ENCODE peak calls at places on chromosomes 1 and 21, in seven cellular contexts. One of them, this sample, is unnamed.

GRCh38 chr1:94929816-94930215 is 2.9 kb upstream of the CNN3 start:
- DNase-seq in fibroblast of lung: no peak
- DNase-seq in pancreas: no peak
- DNase-seq in HL-60: no peak
- DNase-seq in dorsolateral prefrontal cortex: no peak
- DNase-seq in lung: no peak
- DNase-seq in Panc1: no peak
- DNase-seq in this sample: no peak

GRCh38 chr21:38970765-38971164 is 165.0 kb downstream of the ETS2 start:
- DNase-seq in lung: no peak
- DNase-seq in Panc1: no peak
- DNase-seq in fibroblast of lung: no peak
- DNase-seq in HL-60: no peak
- DNase-seq in pancreas: no peak
- DNase-seq in dorsolateral prefrontal cortex: no peak
- DNase-seq in this sample: no peak

GRCh38 chr1:241115784-241116183 is 241.2 kb downstream of the RGS7 start:
- DNase-seq in dorsolateral prefrontal cortex: no peak
- DNase-seq in Panc1: no peak
- DNase-seq in HL-60: peak; percentile 31
- DNase-seq in fibroblast of lung: no peak
- DNase-seq in lung: no peak
- DNase-seq in pancreas: no peak
- DNase-seq in this sample: no peak

GRCh38 chr1:41496080-41497055 is 11.9 kb upstream of the EDN2 start:
- DNase-seq in HL-60: peak; percentile 47
- DNase-seq in dorsolateral prefrontal cortex: peak; percentile 68
- DNase-seq in pancreas: peak; percentile 84
- DNase-seq in lung: peak; percentile 87
- DNase-seq in Panc1: no peak
- DNase-seq in fibroblast of lung: peak; percentile 94
- DNase-seq in this sample: peak; percentile 95

GRCh38 chr1:40302475-40302874 is 14.6 kb downstream of the COL9A2 start:
- DNase-seq in Panc1: no peak
- DNase-seq in lung: no peak
- DNase-seq in pancreas: no peak
- DNase-seq in HL-60: no peak
- DNase-seq in fibroblast of lung: no peak
- DNase-seq in dorsolateral prefrontal cortex: no peak
- DNase-seq in this sample: no peak

GRCh38 chr1:64744492-64745180 is at the start of gene RAVER2:
- DNase-seq in fibroblast of lung: peak; percentile 62
- DNase-seq in HL-60: peak; percentile 74
- DNase-seq in dorsolateral prefrontal cortex: peak; percentile 34
- DNase-seq in Panc1: no peak
- DNase-seq in lung: peak; percentile 77
- DNase-seq in pancreas: peak; percentile 83
- DNase-seq in this sample: peak; percentile 79

GRCh38 chr1:50266509-50266908 is 156.7 kb downstream of the DMRTA2 start:
- DNase-seq in fibroblast of lung: peak; percentile 46
- DNase-seq in Panc1: no peak
- DNase-seq in dorsolateral prefrontal cortex: no peak
- DNase-seq in lung: no peak
- DNase-seq in HL-60: no peak
- DNase-seq in pancreas: no peak
- DNase-seq in this sample: no peak

GRCh38 chr1:179995576-179995975 is 41.0 kb downstream of the CEP350 start:
- DNase-seq in Panc1: no peak
- DNase-seq in HL-60: no peak
- DNase-seq in lung: no peak
- DNase-seq in dorsolateral prefrontal cortex: no peak
- DNase-seq in pancreas: no peak
- DNase-seq in fibroblast of lung: peak; percentile 23
- DNase-seq in this sample: no peak

GRCh38 chr1:175504875-175505555 is 238.4 kb downstream of the TNR start:
- DNase-seq in pancreas: no peak
- DNase-seq in HL-60: no peak
- DNase-seq in dorsolateral prefrontal cortex: no peak
- DNase-seq in lung: no peak
- DNase-seq in fibroblast of lung: no peak
- DNase-seq in Panc1: no peak
- DNase-seq in this sample: no peak

GRCh38 chr1:19688041-19688842 is 23.6 kb downstream of the HTR6 start:
- DNase-seq in dorsolateral prefrontal cortex: no peak
- DNase-seq in HL-60: no peak
- DNase-seq in fibroblast of lung: no peak
- DNase-seq in lung: no peak
- DNase-seq in pancreas: no peak
- DNase-seq in Panc1: no peak
- DNase-seq in this sample: no peak

GRCh38 chr1:11752359-11753208 is 9.4 kb upstream of the C1orf167 start:
- DNase-seq in dorsolateral prefrontal cortex: no peak
- DNase-seq in HL-60: no peak
- DNase-seq in lung: no peak
- DNase-seq in Panc1: no peak
- DNase-seq in fibroblast of lung: no peak
- DNase-seq in pancreas: no peak
- DNase-seq in this sample: no peak
- TF ChIP-seq CTCF in dorsolateral prefrontal cortex: no peak
- TF ChIP-seq CTCF in HL-60: no peak
- TF ChIP-seq CTCF in lung: no peak
- TF ChIP-seq CTCF in Panc1: no peak
- TF ChIP-seq CTCF in fibroblast of lung: no peak
- TF ChIP-seq CTCF in pancreas: no peak
- TF ChIP-seq CTCF in this sample: no peak

DNA sequence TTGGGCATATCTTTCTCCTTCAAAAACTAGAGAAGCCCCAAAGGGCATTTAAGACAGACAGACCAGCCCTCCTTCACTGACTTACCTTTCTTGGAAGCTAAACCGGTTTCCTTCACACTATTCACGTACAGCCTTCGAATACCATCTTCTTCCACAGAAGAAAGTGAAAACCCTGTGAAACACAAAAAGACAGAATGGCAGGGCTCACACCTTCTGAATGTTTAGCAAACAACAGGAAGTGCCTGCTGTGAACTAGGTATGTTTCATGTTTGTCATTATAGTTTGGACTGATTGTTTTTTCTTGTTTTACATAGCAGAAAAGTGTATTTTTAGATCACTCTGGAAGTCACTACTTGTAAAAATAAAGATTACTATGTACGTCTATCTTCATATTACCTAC is 148.6 kb upstream of the KRTAP19-8 start:
- DNase-seq in Panc1: no peak
- DNase-seq in pancreas: no peak
- DNase-seq in fibroblast of lung: no peak
- DNase-seq in HL-60: no peak
- DNase-seq in dorsolateral prefrontal cortex: no peak
- DNase-seq in lung: no peak
- DNase-seq in this sample: no peak
- H3K27ac ChIP-seq in Panc1: no peak overlapping the region
- H3K27ac ChIP-seq in pancreas: no peak overlapping the region
- H3K27ac ChIP-seq in fibroblast of lung: no peak overlapping the region
- H3K27ac ChIP-seq in HL-60: no peak overlapping the region
- H3K27ac ChIP-seq in dorsolateral prefrontal cortex: no peak overlapping the region
- H3K27ac ChIP-seq in lung: no peak overlapping the region
- H3K27ac ChIP-seq in this sample: no peak overlapping the region

DNA sequence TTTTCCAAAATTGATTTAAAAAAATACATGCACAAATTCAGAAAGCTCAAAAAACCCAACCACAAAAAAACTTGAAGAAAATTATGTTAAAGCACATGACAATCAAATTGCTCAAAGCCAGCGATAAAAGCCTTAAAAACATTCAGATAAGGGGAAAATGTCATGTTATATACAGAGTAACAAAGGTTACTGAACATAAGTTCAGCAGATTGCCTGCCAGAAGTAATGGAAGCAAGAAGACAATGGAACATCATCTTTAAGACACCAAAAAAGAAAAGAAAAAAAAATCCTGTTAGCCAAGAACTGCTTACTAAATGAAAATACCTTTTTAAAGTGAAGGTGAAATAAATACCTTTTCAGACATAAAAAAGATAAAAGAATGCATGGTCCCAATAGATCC is 147.2 kb upstream of the SGIP1 start:
- DNase-seq in dorsolateral prefrontal cortex: no peak
- DNase-seq in Panc1: no peak
- DNase-seq in fibroblast of lung: no peak
- DNase-seq in pancreas: no peak
- DNase-seq in HL-60: no peak
- DNase-seq in lung: no peak
- DNase-seq in this sample: no peak
- H3K4me3 ChIP-seq in dorsolateral prefrontal cortex: no peak overlapping the region
- H3K4me3 ChIP-seq in Panc1: no peak overlapping the region
- H3K4me3 ChIP-seq in fibroblast of lung: no peak overlapping the region
- H3K4me3 ChIP-seq in pancreas: no peak overlapping the region
- H3K4me3 ChIP-seq in HL-60: no peak overlapping the region
- H3K4me3 ChIP-seq in lung: no peak overlapping the region
- H3K4me3 ChIP-seq in this sample: no peak overlapping the region

GRCh38 chr1:229253170-229253974 is 17.5 kb upstream of the RAB4A start:
- DNase-seq in dorsolateral prefrontal cortex: no peak
- DNase-seq in fibroblast of lung: no peak
- DNase-seq in Panc1: no peak
- DNase-seq in HL-60: peak; percentile 64
- DNase-seq in pancreas: no peak
- DNase-seq in lung: no peak
- DNase-seq in this sample: no peak

GRCh38 chr1:229258031-229258850 is 12.7 kb upstream of the RAB4A start:
- DNase-seq in pancreas: no peak
- DNase-seq in fibroblast of lung: peak; percentile 79
- DNase-seq in Panc1: no peak
- DNase-seq in lung: peak; percentile 66
- DNase-seq in dorsolateral prefrontal cortex: peak; percentile 63
- DNase-seq in HL-60: peak; percentile 55
- DNase-seq in this sample: no peak

GRCh38 chr1:229252228-229252984 is 18.5 kb upstream of the RAB4A start:
- DNase-seq in Panc1: no peak
- DNase-seq in pancreas: no peak
- DNase-seq in fibroblast of lung: no peak
- DNase-seq in lung: no peak
- DNase-seq in dorsolateral prefrontal cortex: no peak
- DNase-seq in HL-60: no peak
- DNase-seq in this sample: no peak

GRCh38 chr1:229258851-229259110 is 12.1 kb upstream of the RAB4A start:
- DNase-seq in lung: no peak
- DNase-seq in fibroblast of lung: no peak
- DNase-seq in pancreas: no peak
- DNase-seq in HL-60: no peak
- DNase-seq in Panc1: no peak
- DNase-seq in dorsolateral prefrontal cortex: no peak
- DNase-seq in this sample: no peak

GRCh38 chr1:229254910-229255541 is 15.9 kb upstream of the RAB4A start:
- DNase-seq in fibroblast of lung: peak; percentile 41
- DNase-seq in HL-60: peak; percentile 56
- DNase-seq in pancreas: no peak
- DNase-seq in Panc1: no peak
- DNase-seq in dorsolateral prefrontal cortex: no peak
- DNase-seq in lung: no peak
- DNase-seq in this sample: no peak
- TF ChIP-seq CTCF in fibroblast of lung: no peak
- TF ChIP-seq CTCF in HL-60: no peak
- TF ChIP-seq CTCF in pancreas: no peak
- TF ChIP-seq CTCF in Panc1: peak; percentile 54
- TF ChIP-seq CTCF in dorsolateral prefrontal cortex: peak; percentile 55
- TF ChIP-seq CTCF in lung: no peak
- TF ChIP-seq CTCF in this sample: no peak

DNA sequence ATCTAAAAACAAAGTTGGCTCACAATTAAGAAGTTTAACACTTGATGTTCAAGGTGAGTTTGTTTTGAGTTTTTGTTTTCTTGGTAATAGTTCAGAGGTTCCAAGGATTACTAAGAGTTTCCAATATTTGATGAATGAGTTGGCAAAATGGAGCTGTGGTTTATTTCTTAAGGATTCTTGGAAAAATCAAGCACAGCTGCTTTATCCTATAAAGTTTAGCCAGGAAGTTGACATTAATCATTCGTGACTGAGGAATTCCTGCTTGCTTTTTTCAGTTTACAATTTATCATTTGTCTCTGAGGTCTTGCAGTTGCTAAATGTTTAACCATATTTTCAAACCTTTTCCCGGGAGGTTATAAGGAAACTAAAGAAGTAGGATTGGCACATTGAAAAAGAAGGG is 15.2 kb downstream of the VCAM1 start:
- DNase-seq in lung: no peak
- DNase-seq in Panc1: no peak
- DNase-seq in fibroblast of lung: peak; percentile 88
- DNase-seq in dorsolateral prefrontal cortex: no peak
- DNase-seq in HL-60: no peak
- DNase-seq in pancreas: no peak
- DNase-seq in this sample: no peak
- H3K27ac ChIP-seq in lung: no peak overlapping the region
- H3K27ac ChIP-seq in Panc1: no peak overlapping the region
- H3K27ac ChIP-seq in fibroblast of lung: no peak overlapping the region
- H3K27ac ChIP-seq in dorsolateral prefrontal cortex: no peak overlapping the region
- H3K27ac ChIP-seq in HL-60: no peak overlapping the region
- H3K27ac ChIP-seq in pancreas: no peak overlapping the region
- H3K27ac ChIP-seq in this sample: no peak overlapping the region

GRCh38 chr21:33748903-33749302 is 106.6 kb downstream of the ITSN1 start:
- DNase-seq in Panc1: no peak
- DNase-seq in HL-60: no peak
- DNase-seq in lung: no peak
- DNase-seq in fibroblast of lung: no peak
- DNase-seq in pancreas: no peak
- DNase-seq in dorsolateral prefrontal cortex: no peak
- DNase-seq in this sample: no peak

GRCh38 chr21:33752260-33752659 is 110.0 kb downstream of the ITSN1 start:
- DNase-seq in lung: no peak
- DNase-seq in HL-60: no peak
- DNase-seq in Panc1: no peak
- DNase-seq in pancreas: no peak
- DNase-seq in fibroblast of lung: no peak
- DNase-seq in dorsolateral prefrontal cortex: no peak
- DNase-seq in this sample: no peak

GRCh38 chr21:33750017-33750416 is 107.7 kb downstream of the ITSN1 start:
- DNase-seq in Panc1: no peak
- DNase-seq in HL-60: no peak
- DNase-seq in dorsolateral prefrontal cortex: no peak
- DNase-seq in pancreas: no peak
- DNase-seq in fibroblast of lung: no peak
- DNase-seq in lung: no peak
- DNase-seq in this sample: no peak

GRCh38 chr21:33751533-33751932 is 109.2 kb downstream of the ITSN1 start:
- DNase-seq in HL-60: no peak
- DNase-seq in pancreas: no peak
- DNase-seq in dorsolateral prefrontal cortex: no peak
- DNase-seq in lung: no peak
- DNase-seq in fibroblast of lung: no peak
- DNase-seq in Panc1: no peak
- DNase-seq in this sample: no peak

GRCh38 chr21:33751120-33751519 is 108.8 kb downstream of the ITSN1 start:
- DNase-seq in lung: no peak
- DNase-seq in pancreas: no peak
- DNase-seq in dorsolateral prefrontal cortex: no peak
- DNase-seq in Panc1: no peak
- DNase-seq in HL-60: no peak
- DNase-seq in fibroblast of lung: no peak
- DNase-seq in this sample: no peak
- H3K4me3 ChIP-seq in lung: no peak overlapping the region
- H3K4me3 ChIP-seq in pancreas: no peak overlapping the region
- H3K4me3 ChIP-seq in dorsolateral prefrontal cortex: no peak overlapping the region
- H3K4me3 ChIP-seq in Panc1: no peak overlapping the region
- H3K4me3 ChIP-seq in HL-60: no peak overlapping the region
- H3K4me3 ChIP-seq in fibroblast of lung: no peak overlapping the region
- H3K4me3 ChIP-seq in this sample: no peak overlapping the region